ENCODE peak calls at places on chromosomes 3 and 15, in four cellular contexts. X, Q, N and V are unnamed samples.

GRCh38 chr3:148698190-148698806 is 595 bp downstream of the AGTR1 start:
- DNase-seq in X (peak; percentile 49), Q (no peak), N (no peak), V (peak; percentile 3)

GRCh38 chr3:24493951-24494615 is 567 bp downstream of the THRB start:
- DNase-seq in X (peak; percentile 71), Q (peak; percentile 77), N (peak; percentile 91), V (peak; percentile 67)

GRCh38 chr3:29408676-29409075 is 127.8 kb downstream of the RBMS3 start:
- DNase-seq in X (peak; percentile 39), Q (no peak), N (no peak), V (peak; percentile 61)

GRCh38 chr15:85407421-85408269 is 27.2 kb downstream of the AKAP13 start:
- DNase-seq in X (peak; percentile 91), Q (peak; percentile 60), N (no peak), V (peak; percentile 72)

GRCh38 chr3:159911011-159911663 is 77.5 kb upstream of the IL12A start:
- DNase-seq in X (no peak), Q (no peak), N (no peak), V (no peak)

GRCh38 chr3:184284696-184285095 is 8.9 kb downstream of the ECE2 start:
- DNase-seq in X (peak; percentile 79), Q (peak; percentile 83), N (no peak), V (peak; percentile 67)

GRCh38 chr3:74267583-74268184 is 346.8 kb downstream of the CNTN3 start:
- DNase-seq in X (peak; percentile 74), Q (peak; percentile 53), N (no peak), V (peak; percentile 55)

GRCh38 chr3:88742674-88743507 is 364.5 kb upstream of the EPHA3 start:
- DNase-seq in X (no peak), Q (no peak), N (no peak), V (no peak)

GRCh38 chr15:50968353-50968752 is 59.9 kb downstream of the AP4E1 start:
- DNase-seq in X (peak; percentile 51), Q (no peak), N (no peak), V (no peak)

GRCh38 chr3:129565902-129566301 is 22.9 kb downstream of the H1-8 start:
- DNase-seq in X (no peak), Q (no peak), N (no peak), V (no peak)

GRCh38 chr3:187360523-187361060 is 7.6 kb upstream of the RTP4 start:
- DNase-seq in X (peak; percentile 25), Q (no peak), N (no peak), V (no peak)

GRCh38 chr15:83064859-83065258 is 2.2 kb downstream of the BTBD1 start:
- DNase-seq in X (peak; percentile 64), Q (no peak), N (no peak), V (peak; percentile 23)

GRCh38 chr3:43389388-43390254 is 103.3 kb downstream of the SNRK start:
- DNase-seq in X (no peak), Q (peak; percentile 72), N (peak; percentile 81), V (peak; percentile 56)

GRCh38 chr3:40387001-40387894 is at the start of gene ENTPD3:
- DNase-seq in X (peak; percentile 60), Q (peak; percentile 73), N (no peak), V (peak; percentile 47)

GRCh38 chr3:193040836-193041672 is 123.4 kb upstream of the MB21D2 start:
- DNase-seq in X (peak; percentile 61), Q (no peak), N (no peak), V (peak; percentile 71)

GRCh38 chr15:38531509-38531908 is 33.1 kb downstream of the RASGRP1 start:
- DNase-seq in X (peak; percentile 87), Q (no peak), N (no peak), V (peak; percentile 56)

GRCh38 chr15:66066439-66066838 is 187.1 kb downstream of the MEGF11 start:
- DNase-seq in X (no peak), Q (no peak), N (no peak), V (no peak)

DNA sequence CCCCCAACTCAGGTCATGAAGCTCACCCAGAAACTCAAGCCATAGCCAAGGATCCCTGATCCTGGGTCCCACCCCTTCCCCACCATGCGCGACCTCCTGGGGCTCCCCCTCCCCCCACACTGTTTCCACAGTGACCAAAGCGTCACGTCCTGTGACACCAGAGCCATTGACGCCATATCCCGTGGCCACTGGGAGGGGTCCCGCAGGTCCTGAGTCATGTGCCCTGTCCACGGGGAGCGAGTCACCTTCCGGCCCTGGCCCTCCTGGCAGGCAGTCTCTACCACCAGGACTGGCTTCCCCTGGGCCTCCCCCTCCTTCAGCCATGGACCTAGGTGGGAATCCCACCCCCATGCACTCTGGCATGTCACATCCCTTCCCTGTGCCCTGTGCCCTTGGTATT is 15.6 kb downstream of the SEMA3F start:
- DNase-seq in X (peak; percentile 58), Q (peak; percentile 36), N (peak; percentile 66), V (no peak)
- H3K4me1 ChIP-seq in X (peaks cover 8% of the 10 kb centered on the region), Q (peaks cover 23% of the 10 kb centered on the region), N (no peaks in the 10 kb centered on the region), V (peaks cover 14% of the 10 kb centered on the region)

GRCh38 chr15:41932511-41932910 is 38.7 kb upstream of the SPTBN5 start:
- DNase-seq in X (no peak), Q (no peak), N (no peak), V (no peak)

GRCh38 chr15:41933771-41934170 is 38.6 kb downstream of the EHD4 start:
- DNase-seq in X (peak; percentile 81), Q (peak; percentile 46), N (no peak), V (no peak)

GRCh38 chr15:41934843-41935242 is 37.5 kb downstream of the EHD4 start:
- DNase-seq in X (no peak), Q (no peak), N (no peak), V (no peak)

GRCh38 chr15:41932101-41932500 is 38.2 kb upstream of the SPTBN5 start:
- DNase-seq in X (no peak), Q (no peak), N (no peak), V (no peak)

DNA sequence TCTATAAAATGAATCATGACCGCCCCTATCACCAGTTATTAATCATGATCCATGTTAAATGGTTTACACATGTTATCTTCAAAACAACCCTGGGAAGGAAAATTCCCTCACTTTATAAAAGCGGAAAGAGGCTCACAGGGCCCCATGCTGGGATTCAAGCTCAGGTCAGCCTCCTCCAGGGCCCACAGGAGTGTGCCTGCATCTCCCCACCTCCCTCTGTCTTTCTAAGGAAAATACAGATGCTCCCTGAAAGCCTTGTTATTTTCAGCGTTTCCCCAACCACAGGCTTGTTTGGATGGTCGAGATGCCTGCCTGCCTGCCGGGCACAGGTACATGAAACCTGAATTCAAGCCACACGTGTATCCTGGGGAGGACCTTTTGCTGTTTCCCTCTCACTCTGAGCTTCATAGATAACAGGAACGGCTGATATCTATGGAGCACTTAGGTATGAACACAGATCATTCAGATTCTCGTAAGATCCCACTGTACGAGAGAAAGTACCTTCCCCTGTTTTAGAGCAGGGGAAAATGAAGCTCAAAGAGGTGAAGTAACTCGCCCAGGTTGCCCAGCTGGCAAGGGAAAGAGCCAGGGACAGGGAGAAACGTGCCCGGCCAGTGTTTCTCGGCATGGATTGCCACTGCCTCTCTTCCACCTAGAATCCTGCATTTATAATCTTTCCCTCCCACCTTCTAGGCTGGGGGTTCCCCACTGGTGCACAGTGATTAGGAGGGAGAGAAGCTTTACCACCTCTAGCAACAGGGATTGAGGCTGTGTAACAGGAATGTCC is 39.2 kb downstream of the EHD4 start:
- DNase-seq in X (no peak), Q (no peak), N (no peak), V (no peak)
- H3K4me1 ChIP-seq in X (peaks cover 45% of the 10 kb centered on the region), Q (peaks cover 45% of the 10 kb centered on the region), N (no peaks in the 10 kb centered on the region), V (peaks cover 47% of the 10 kb centered on the region)

GRCh38 chr15:40332138-40332781 is 8.5 kb downstream of the CCDC9B start:
- DNase-seq in X (no peak), Q (no peak), N (no peak), V (no peak)
- H3K4me1 ChIP-seq in X (peaks cover 34% of the 10 kb centered on the region), Q (peaks cover 54% of the 10 kb centered on the region), N (no peaks in the 10 kb centered on the region), V (peaks cover 63% of the 10 kb centered on the region)

GRCh38 chr3:16328124-16328523 is 63.1 kb downstream of the OXNAD1 start:
- DNase-seq in X (no peak), Q (no peak), N (peak; percentile 32), V (no peak)
- H3K4me1 ChIP-seq in X (peaks cover 10% of the 10 kb centered on the region), Q (no peaks in the 10 kb centered on the region), N (no peaks in the 10 kb centered on the region), V (peaks cover 10% of the 10 kb centered on the region)

GRCh38 chr3:12957824-12958792 is 115.1 kb downstream of the IQSEC1 start:
- DNase-seq in X (no peak), Q (no peak), N (no peak), V (no peak)
- H3K4me1 ChIP-seq in X (peaks cover 13% of the 10 kb centered on the region), Q (peaks cover 71% of the 10 kb centered on the region), N (peaks cover 2% of the 10 kb centered on the region), V (peaks cover 27% of the 10 kb centered on the region)

GRCh38 chr3:152322756-152323155 is 54.0 kb downstream of the MBNL1 start:
- DNase-seq in X (peak; percentile 46), Q (no peak), N (no peak), V (no peak)

GRCh38 chr3:152321321-152321720 is 52.6 kb downstream of the MBNL1 start:
- DNase-seq in X (no peak), Q (no peak), N (no peak), V (no peak)

GRCh38 chr3:152325136-152325535 is 56.4 kb downstream of the MBNL1 start:
- DNase-seq in X (no peak), Q (no peak), N (no peak), V (no peak)

GRCh38 chr3:152321806-152322377 is 53.2 kb downstream of the MBNL1 start:
- DNase-seq in X (no peak), Q (no peak), N (no peak), V (no peak)

GRCh38 chr3:152323834-152324233 is 55.1 kb downstream of the MBNL1 start:
- DNase-seq in X (no peak), Q (no peak), N (no peak), V (no peak)
- H3K4me1 ChIP-seq in X (peaks cover 59% of the 10 kb centered on the region), Q (peaks cover 33% of the 10 kb centered on the region), N (no peaks in the 10 kb centered on the region), V (peaks cover 59% of the 10 kb centered on the region)

GRCh38 chr3:15341030-15341726 is 8.8 kb upstream of the SH3BP5 start:
- DNase-seq in X (no peak), Q (no peak), N (no peak), V (no peak)

GRCh38 chr3:15342252-15342651 is 9.9 kb upstream of the SH3BP5 start:
- DNase-seq in X (no peak), Q (no peak), N (no peak), V (no peak)

GRCh38 chr3:15345608-15346137 is 13.3 kb upstream of the SH3BP5 start:
- DNase-seq in X (peak; percentile 46), Q (no peak), N (no peak), V (no peak)

GRCh38 chr3:15345051-15345607 is 12.7 kb upstream of the SH3BP5 start:
- DNase-seq in X (no peak), Q (peak; percentile 52), N (no peak), V (no peak)

GRCh38 chr3:15342945-15343344 is 10.6 kb upstream of the SH3BP5 start:
- DNase-seq in X (no peak), Q (no peak), N (no peak), V (no peak)
- H3K4me1 ChIP-seq in X (peaks cover 6% of the 10 kb centered on the region), Q (no peaks in the 10 kb centered on the region), N (no peaks in the 10 kb centered on the region), V (peaks cover 25% of the 10 kb centered on the region)

GRCh38 chr15:75200391-75200764 is 1.3 kb upstream of the C15orf39 start:
- DNase-seq in X (no peak), Q (no peak), N (no peak), V (no peak)
- H3K4me1 ChIP-seq in X (peaks cover 22% of the 10 kb centered on the region), Q (peaks cover 47% of the 10 kb centered on the region), N (no peaks in the 10 kb centered on the region), V (peaks cover 33% of the 10 kb centered on the region)

DNA sequence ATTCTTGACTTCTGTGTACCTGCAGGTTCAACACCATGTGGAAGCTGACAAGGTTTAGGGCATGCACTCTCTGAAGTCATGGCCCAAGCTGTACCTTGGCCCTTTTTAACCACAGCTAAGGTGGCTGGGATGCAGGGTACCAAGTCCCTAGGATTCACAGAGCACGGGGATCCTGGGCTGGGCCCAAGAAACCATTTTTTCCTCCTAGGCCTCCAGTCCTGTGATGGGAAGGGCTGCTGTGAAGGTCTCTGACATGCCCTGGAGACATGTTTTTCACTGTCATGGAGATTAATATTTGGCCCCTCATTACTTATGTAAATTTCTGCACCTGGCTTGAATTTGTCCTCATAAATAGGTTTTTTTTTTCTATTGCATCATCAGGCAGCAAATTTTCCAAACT is 937.5 kb upstream of the ROBO1 start:
- DNase-seq in X (no peak), Q (no peak), N (no peak), V (no peak)
- H3K4me1 ChIP-seq in X (no peaks in the 10 kb centered on the region), Q (no peaks in the 10 kb centered on the region), N (no peaks in the 10 kb centered on the region), V (no peaks in the 10 kb centered on the region)